ENCODE peak calls at places on chromosomes 6 and 20, in four cellular contexts. One of them, this sample, is unnamed. For H3K4me1, the result is how much of the 10 kb centered on the place peaks cover.

GRCh38 chr6:21396313-21396712 is 197.2 kb upstream of the SOX4 start:
- DNase-seq in H1: no peak
- DNase-seq in K562: no peak
- DNase-seq in HepG2: no peak
- DNase-seq in this sample: no peak

GRCh38 chr20:50916257-50916656 is 15.0 kb downstream of the ADNP start:
- DNase-seq in HepG2: no peak
- DNase-seq in H1: no peak
- DNase-seq in K562: peak
- DNase-seq in this sample: peak

GRCh38 chr6:39892490-39893129 is 41.7 kb downstream of the MOCS1 start:
- DNase-seq in K562: peak
- DNase-seq in H1: peak
- DNase-seq in HepG2: peak
- DNase-seq in this sample: peak

GRCh38 chr20:51985753-51986152 is 183.4 kb upstream of the SALL4 start:
- DNase-seq in HepG2: no peak
- DNase-seq in K562: no peak
- DNase-seq in H1: no peak
- DNase-seq in this sample: no peak

GRCh38 chr6:12014027-12014872 is 2.1 kb downstream of the HIVEP1 start:
- DNase-seq in HepG2: no peak
- DNase-seq in K562: peak
- DNase-seq in H1: no peak
- DNase-seq in this sample: peak

GRCh38 chr6:38169826-38170526 is 350.4 kb downstream of the ZFAND3 start:
- DNase-seq in H1: no peak
- DNase-seq in HepG2: no peak
- DNase-seq in K562: no peak
- DNase-seq in this sample: no peak

GRCh38 chr6:128252293-128253176 is 267.9 kb downstream of the PTPRK start:
- DNase-seq in K562: no peak
- DNase-seq in HepG2: no peak
- DNase-seq in H1: no peak
- DNase-seq in this sample: no peak

GRCh38 chr6:85452441-85452881 is 2.6 kb downstream of the NT5E start:
- DNase-seq in H1: no peak
- DNase-seq in K562: no peak
- DNase-seq in HepG2: no peak
- DNase-seq in this sample: peak

GRCh38 chr20:43398676-43399324 is 58.9 kb upstream of the SRSF6 start:
- DNase-seq in HepG2: no peak
- DNase-seq in H1: no peak
- DNase-seq in K562: no peak
- DNase-seq in this sample: no peak

GRCh38 chr20:38304845-38305447 is 990 bp downstream of the BPI start:
- DNase-seq in H1: peak
- DNase-seq in HepG2: peak
- DNase-seq in K562: peak
- DNase-seq in this sample: peak

GRCh38 chr6:20328266-20328946 is 73.3 kb upstream of the E2F3 start:
- DNase-seq in H1: no peak
- DNase-seq in HepG2: no peak
- DNase-seq in K562: no peak
- DNase-seq in this sample: no peak

GRCh38 chr6:80607814-80608391 is 501.4 kb downstream of the BCKDHB start:
- DNase-seq in H1: no peak
- DNase-seq in K562: no peak
- DNase-seq in HepG2: no peak
- DNase-seq in this sample: peak

GRCh38 chr6:88513920-88514319 is 347.8 kb upstream of the CNR1 start:
- DNase-seq in K562: peak
- DNase-seq in HepG2: no peak
- DNase-seq in H1: no peak
- DNase-seq in this sample: no peak

GRCh38 chr6:11232177-11232967 is at the start of gene NEDD9:
- DNase-seq in HepG2: peak
- DNase-seq in K562: peak
- DNase-seq in H1: peak
- DNase-seq in this sample: peak

GRCh38 chr6:110255356-110255755 is 75.1 kb downstream of the CDC40 start:
- DNase-seq in H1: peak
- DNase-seq in K562: peak
- DNase-seq in HepG2: no peak
- DNase-seq in this sample: peak

GRCh38 chr20:4014031-4014474 is 1.3 kb downstream of the RNF24 start:
- DNase-seq in H1: no peak
- DNase-seq in K562: peak
- DNase-seq in HepG2: peak
- DNase-seq in this sample: peak

GRCh38 chr6:82589509-82590206 is 226.0 kb downstream of the TPBG start:
- DNase-seq in H1: peak
- DNase-seq in K562: peak
- DNase-seq in HepG2: peak
- DNase-seq in this sample: peak
- TF ChIP-seq JUN in H1: no peak
- TF ChIP-seq JUN in K562: no peak
- TF ChIP-seq JUN in HepG2: no peak
- TF ChIP-seq JUN in this sample: no peak

DNA sequence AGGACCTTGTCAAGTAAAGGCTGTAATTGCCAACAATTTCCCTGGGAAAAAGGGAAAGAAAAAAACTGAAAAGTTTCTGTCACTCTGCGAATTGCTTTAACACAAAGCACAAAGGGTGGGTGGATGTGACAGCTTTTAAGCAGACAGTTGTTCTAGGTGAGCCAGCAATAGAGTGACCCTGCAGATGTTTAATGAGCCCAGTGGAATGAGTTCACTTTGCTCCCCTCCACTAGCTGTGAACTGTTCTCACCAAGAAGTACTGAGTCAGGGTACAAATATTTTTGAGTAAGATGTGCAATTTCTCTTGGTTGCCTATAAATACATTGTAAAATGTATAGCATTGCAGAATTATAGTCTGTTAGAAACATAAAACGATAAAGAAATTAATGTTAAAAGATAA is 26.2 kb upstream of the LRRC1 start:
- DNase-seq in K562: no peak
- DNase-seq in H1: no peak
- DNase-seq in HepG2: no peak
- DNase-seq in this sample: no peak
- H3K4me1 ChIP-seq in K562: under half
- H3K4me1 ChIP-seq in H1: under half
- H3K4me1 ChIP-seq in HepG2: under half
- H3K4me1 ChIP-seq in this sample: under half

DNA sequence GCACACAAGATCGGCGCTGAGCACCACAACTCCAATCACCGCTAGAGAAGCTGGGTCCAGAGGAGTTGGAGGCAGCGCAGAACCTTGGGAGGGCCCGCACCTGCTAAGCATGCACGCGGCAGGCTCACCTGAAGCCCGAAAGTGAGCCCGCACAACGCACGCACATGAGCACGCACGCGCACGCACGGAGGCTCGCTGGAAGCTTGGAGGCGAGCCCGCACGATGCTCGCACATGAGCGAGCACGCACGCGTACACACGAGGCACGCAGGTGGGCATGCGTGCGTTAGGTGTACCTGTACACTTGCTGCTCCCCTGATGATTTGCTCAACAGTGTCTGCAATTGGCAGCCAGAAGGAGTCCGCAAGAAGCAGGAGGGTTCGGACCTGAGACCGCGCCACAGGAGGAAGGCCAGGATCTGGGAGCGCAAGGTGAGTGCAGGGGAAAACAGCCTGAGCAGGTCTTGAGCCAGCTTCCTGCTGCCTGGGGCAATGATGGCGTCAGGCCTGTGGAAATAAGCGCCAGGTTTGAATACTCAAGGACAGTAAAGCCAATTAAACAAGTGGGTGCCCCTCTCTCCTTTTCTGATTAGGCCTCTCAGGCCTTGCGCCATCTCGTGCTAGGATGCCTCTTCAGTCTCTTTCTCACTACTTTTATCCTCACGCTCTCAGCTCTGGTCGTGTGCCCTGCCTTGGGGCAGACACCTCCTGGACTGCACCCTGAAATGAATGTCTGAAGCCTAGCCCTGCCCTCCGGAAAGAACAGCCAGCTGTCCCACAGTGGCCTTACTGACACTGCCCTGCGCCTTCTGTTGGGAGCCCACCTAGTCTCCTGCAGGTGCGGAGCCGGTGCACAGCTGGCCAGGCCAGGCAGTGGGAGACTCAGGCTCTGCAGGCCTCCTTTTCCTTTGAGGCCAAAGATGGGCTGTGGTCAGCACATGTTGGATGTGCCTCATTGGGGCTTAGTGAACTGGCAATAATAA is 340.4 kb downstream of the CDC5L start:
- DNase-seq in K562: no peak
- DNase-seq in H1: no peak
- DNase-seq in HepG2: no peak
- DNase-seq in this sample: no peak
- TF ChIP-seq USF2 in K562: no peak
- TF ChIP-seq USF2 in H1: no peak
- TF ChIP-seq USF2 in HepG2: no peak
- TF ChIP-seq USF2 in this sample: no peak

GRCh38 chr20:5489596-5489995 is 172.8 kb upstream of the PROKR2 start:
- DNase-seq in H1: no peak
- DNase-seq in K562: no peak
- DNase-seq in HepG2: no peak
- DNase-seq in this sample: no peak
- TF ChIP-seq JUN in H1: no peak
- TF ChIP-seq JUN in K562: no peak
- TF ChIP-seq JUN in HepG2: no peak
- TF ChIP-seq JUN in this sample: no peak

DNA sequence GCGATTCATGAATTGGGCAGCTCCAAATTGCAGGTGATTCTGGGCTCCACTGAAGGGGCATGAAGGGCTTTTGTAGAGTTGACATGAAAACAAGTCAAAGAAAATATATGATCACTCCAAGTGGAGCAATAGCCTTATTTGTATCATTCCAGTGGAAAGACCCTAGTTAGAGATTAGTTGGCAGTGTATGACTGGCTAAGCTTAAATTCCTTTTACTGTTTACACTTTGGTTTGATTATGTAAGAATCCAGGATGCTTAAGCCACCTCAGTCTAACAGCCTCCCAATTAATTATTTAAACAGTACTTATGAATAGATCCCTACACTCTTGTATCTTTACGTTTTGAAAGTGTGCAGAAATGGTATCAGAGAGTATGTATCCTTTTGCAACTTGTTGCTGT is 712.4 kb downstream of the KIF16B start:
- DNase-seq in H1: no peak
- DNase-seq in HepG2: no peak
- DNase-seq in K562: no peak
- DNase-seq in this sample: no peak
- H3K4me1 ChIP-seq in H1: under half
- H3K4me1 ChIP-seq in HepG2: under half
- H3K4me1 ChIP-seq in K562: under half
- H3K4me1 ChIP-seq in this sample: under half

GRCh38 chr6:79384845-79385244 is 150.4 kb upstream of the HMGN3 start:
- DNase-seq in H1: no peak
- DNase-seq in K562: no peak
- DNase-seq in HepG2: no peak
- DNase-seq in this sample: no peak
- TF ChIP-seq USF2 in H1: no peak
- TF ChIP-seq USF2 in K562: no peak
- TF ChIP-seq USF2 in HepG2: no peak
- TF ChIP-seq USF2 in this sample: no peak

GRCh38 chr6:158593670-158594069 is 33.8 kb downstream of the TMEM181 start:
- DNase-seq in K562: no peak
- DNase-seq in HepG2: no peak
- DNase-seq in H1: no peak
- DNase-seq in this sample: no peak

GRCh38 chr6:158591134-158591809 is 31.4 kb downstream of the TMEM181 start:
- DNase-seq in HepG2: no peak
- DNase-seq in H1: no peak
- DNase-seq in K562: no peak
- DNase-seq in this sample: no peak

GRCh38 chr6:158584236-158584651 is 24.4 kb downstream of the TMEM181 start:
- DNase-seq in K562: no peak
- DNase-seq in H1: no peak
- DNase-seq in HepG2: no peak
- DNase-seq in this sample: no peak

GRCh38 chr6:158586652-158587051 is 26.8 kb downstream of the TMEM181 start:
- DNase-seq in K562: no peak
- DNase-seq in HepG2: no peak
- DNase-seq in H1: no peak
- DNase-seq in this sample: no peak

GRCh38 chr6:158589371-158589770 is 29.5 kb downstream of the TMEM181 start:
- DNase-seq in HepG2: no peak
- DNase-seq in K562: no peak
- DNase-seq in H1: no peak
- DNase-seq in this sample: no peak
- TF ChIP-seq JUN in HepG2: no peak
- TF ChIP-seq JUN in K562: no peak
- TF ChIP-seq JUN in H1: no peak
- TF ChIP-seq JUN in this sample: no peak

GRCh38 chr20:31712112-31712553 is 10.5 kb downstream of the BCL2L1 start:
- DNase-seq in K562: peak
- DNase-seq in H1: no peak
- DNase-seq in HepG2: peak
- DNase-seq in this sample: no peak
- H3K4me1 ChIP-seq in K562: under half
- H3K4me1 ChIP-seq in H1: under half
- H3K4me1 ChIP-seq in HepG2: half or more
- H3K4me1 ChIP-seq in this sample: half or more

GRCh38 chr6:32943864-32944263 is 3.0 kb upstream of the HLA-DMB start:
- DNase-seq in HepG2: no peak
- DNase-seq in K562: no peak
- DNase-seq in H1: no peak
- DNase-seq in this sample: no peak

GRCh38 chr6:32942555-32942954 is 1.7 kb upstream of the HLA-DMB start:
- DNase-seq in H1: no peak
- DNase-seq in K562: no peak
- DNase-seq in HepG2: no peak
- DNase-seq in this sample: no peak

GRCh38 chr6:32945953-32946352 is 5.1 kb upstream of the HLA-DMB start:
- DNase-seq in H1: no peak
- DNase-seq in HepG2: no peak
- DNase-seq in K562: no peak
- DNase-seq in this sample: no peak

GRCh38 chr6:32945106-32945761 is 4.4 kb upstream of the HLA-DMB start:
- DNase-seq in H1: no peak
- DNase-seq in K562: no peak
- DNase-seq in HepG2: no peak
- DNase-seq in this sample: no peak

DNA sequence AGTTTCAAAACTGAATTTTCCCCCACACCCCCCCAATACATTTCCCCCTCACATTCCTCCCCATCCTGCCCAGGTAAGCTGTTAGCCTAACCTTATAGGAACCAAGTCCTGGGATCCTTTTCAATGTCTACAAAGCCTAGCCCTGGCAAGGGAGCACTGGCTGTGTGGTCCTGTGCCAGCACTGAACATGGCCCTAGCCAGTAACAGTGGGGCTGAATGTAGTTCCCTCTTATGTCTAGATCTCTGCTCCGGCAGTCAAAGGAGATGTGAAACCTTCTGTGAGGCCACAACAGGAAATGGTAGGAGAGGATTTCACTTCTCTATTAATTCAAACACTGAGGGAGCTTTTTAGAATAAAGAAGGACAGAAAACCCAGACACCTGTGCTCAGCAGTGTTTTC is 3.4 kb upstream of the HLA-DMB start:
- DNase-seq in H1: no peak
- DNase-seq in K562: no peak
- DNase-seq in HepG2: no peak
- DNase-seq in this sample: no peak
- TF ChIP-seq USF2 in H1: no peak
- TF ChIP-seq USF2 in K562: no peak
- TF ChIP-seq USF2 in HepG2: no peak
- TF ChIP-seq USF2 in this sample: no peak

This sample was measured in A549.